ENCODE peak calls at places on chromosomes 3 and 15, in nine cellular contexts. D is stomach, X is GM12878, G is transverse colon, M is HepG2, B is suprapubic skin, H is upper lobe of left lung, Z is sigmoid colon, Y is H1. S is an unnamed sample.

GRCh38 chr15:91694131-91694828 is 159.2 kb upstream of the SLCO3A1 start:
- DNase-seq in D (no peak), X (no peak), G (peak; percentile 34), M (no peak), B (peak; percentile 84), H (no peak), Z (peak; percentile 78), Y (no peak), S (no peak)

GRCh38 chr3:64918989-64919388 is 231.2 kb upstream of the ADAMTS9 start:
- DNase-seq in D (no peak), X (no peak), G (no peak), M (no peak), B (no peak), H (no peak), Z (no peak), Y (no peak), S (no peak)

GRCh38 chr3:148789156-148789555 is 38.5 kb upstream of the CPB1 start:
- DNase-seq in D (no peak), X (no peak), G (no peak), M (no peak), B (no peak), H (no peak), Z (no peak), Y (no peak), S (no peak)

GRCh38 chr3:101819649-101820202 is 29.6 kb upstream of the NFKBIZ start:
- DNase-seq in D (no peak), X (no peak), G (no peak), M (no peak), B (no peak), H (no peak), Z (no peak), Y (no peak), S (no peak)

GRCh38 chr3:31361391-31362273 is 171.1 kb upstream of the STT3B start:
- DNase-seq in D (no peak), X (no peak), G (no peak), M (no peak), B (no peak), H (no peak), Z (no peak), Y (no peak), S (no peak)

GRCh38 chr15:84947947-84948830 is 33.5 kb upstream of the PDE8A start:
- DNase-seq in D (no peak), X (no peak), G (no peak), M (no peak), B (no peak), H (no peak), Z (peak; percentile 76), Y (no peak), S (no peak)

GRCh38 chr3:128231596-128231995 is 78.3 kb downstream of the EEFSEC start:
- DNase-seq in D (no peak), X (no peak), G (no peak), M (no peak), B (no peak), H (no peak), Z (no peak), Y (no peak), S (no peak)

GRCh38 chr3:186417791-186418190 is 55.8 kb upstream of the DGKG start:
- DNase-seq in D (no peak), X (no peak), G (no peak), M (no peak), B (no peak), H (no peak), Z (no peak), Y (peak; percentile 10), S (peak; percentile 62)

GRCh38 chr3:113436794-113437193 is 4.5 kb downstream of the CFAP44 start:
- DNase-seq in D (no peak), X (no peak), G (no peak), M (no peak), B (no peak), H (no peak), Z (no peak), Y (no peak), S (no peak)

GRCh38 chr3:39103324-39103693 is 4.1 kb downstream of the GORASP1 start:
- DNase-seq in D (no peak), X (no peak), G (no peak), M (no peak), B (no peak), H (no peak), Z (no peak), Y (peak; percentile 45), S (no peak)

GRCh38 chr3:184229424-184230080 is at the start of gene VWA5B2:
- DNase-seq in D (peak; percentile 73), X (no peak), G (peak; percentile 65), M (peak; percentile 44), B (no peak), H (peak; percentile 44), Z (no peak), Y (peak; percentile 86), S (no peak)

GRCh38 chr3:184230603-184231528 is 1.5 kb downstream of the VWA5B2 start:
- DNase-seq in D (peak; percentile 43), X (no peak), G (peak; percentile 33), M (no peak), B (no peak), H (no peak), Z (no peak), Y (peak; percentile 57), S (no peak)

GRCh38 chr3:184230081-184230602 is 757 bp downstream of the VWA5B2 start:
- DNase-seq in D (peak; percentile 30), X (no peak), G (no peak), M (peak; percentile 20), B (no peak), H (no peak), Z (no peak), Y (peak; percentile 58), S (no peak)

GRCh38 chr3:184228376-184229137 is 828 bp upstream of the VWA5B2 start:
- DNase-seq in D (no peak), X (no peak), G (no peak), M (no peak), B (no peak), H (no peak), Z (no peak), Y (no peak), S (no peak)

DNA sequence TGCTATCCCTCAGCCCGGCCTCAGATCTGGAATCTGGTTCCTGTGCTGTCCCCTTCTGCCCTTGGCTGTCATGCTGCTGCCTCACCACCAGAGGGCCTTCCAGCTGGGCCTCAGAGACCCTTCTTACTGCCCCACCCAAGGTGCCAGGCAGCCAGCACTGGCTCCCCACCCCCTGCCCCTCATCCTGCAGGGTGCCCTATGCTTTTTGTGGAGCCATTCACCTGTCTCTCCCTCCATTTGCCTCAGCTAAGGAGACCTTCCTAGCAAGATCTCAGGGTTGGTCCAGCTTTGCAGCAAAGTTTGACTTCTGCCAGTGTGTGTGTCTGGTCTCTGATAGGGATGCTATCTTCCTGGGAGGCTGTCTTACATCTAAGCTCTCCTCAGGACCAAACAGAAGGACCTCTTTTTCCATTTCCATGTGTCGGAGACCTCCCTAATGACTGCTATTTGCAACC is 1.9 kb upstream of the VWA5B2 start:
- DNase-seq in D (peak; percentile 36), X (no peak), G (peak; percentile 28), M (peak; percentile 44), B (no peak), H (peak; percentile 45), Z (no peak), Y (peak; percentile 76), S (no peak)
- TF ChIP-seq POLR2AphosphoS5 in D (no peak), X (no peak), G (no peak), M (no peak), B (no peak), H (no peak), Z (no peak), Y (no peak), S (no peak)

GRCh38 chr3:194259982-194260856 is 90.9 kb downstream of the CPN2 start:
- DNase-seq in D (peak; percentile 15), X (no peak), G (no peak), M (no peak), B (peak; percentile 13), H (no peak), Z (no peak), Y (no peak), S (no peak)
- TF ChIP-seq EP300 in D (no peak), X (no peak), G (no peak), M (no peak), B (no peak), H (no peak), Z (no peak), Y (no peak), S (no peak)

GRCh38 chr3:45125550-45126026 is 20.6 kb downstream of the CDCP1 start:
- DNase-seq in D (peak; percentile 87), X (no peak), G (peak; percentile 43), M (no peak), B (no peak), H (peak; percentile 88), Z (no peak), Y (no peak), S (no peak)

GRCh38 chr3:45124956-45125355 is 21.2 kb downstream of the CDCP1 start:
- DNase-seq in D (no peak), X (no peak), G (no peak), M (no peak), B (no peak), H (no peak), Z (no peak), Y (no peak), S (no peak)

GRCh38 chr3:45124379-45124778 is 21.8 kb downstream of the CDCP1 start:
- DNase-seq in D (no peak), X (no peak), G (no peak), M (no peak), B (no peak), H (no peak), Z (no peak), Y (no peak), S (no peak)

GRCh38 chr3:45123030-45123429 is 23.1 kb downstream of the CDCP1 start:
- DNase-seq in D (no peak), X (peak; percentile 62), G (no peak), M (no peak), B (no peak), H (no peak), Z (no peak), Y (no peak), S (no peak)

DNA sequence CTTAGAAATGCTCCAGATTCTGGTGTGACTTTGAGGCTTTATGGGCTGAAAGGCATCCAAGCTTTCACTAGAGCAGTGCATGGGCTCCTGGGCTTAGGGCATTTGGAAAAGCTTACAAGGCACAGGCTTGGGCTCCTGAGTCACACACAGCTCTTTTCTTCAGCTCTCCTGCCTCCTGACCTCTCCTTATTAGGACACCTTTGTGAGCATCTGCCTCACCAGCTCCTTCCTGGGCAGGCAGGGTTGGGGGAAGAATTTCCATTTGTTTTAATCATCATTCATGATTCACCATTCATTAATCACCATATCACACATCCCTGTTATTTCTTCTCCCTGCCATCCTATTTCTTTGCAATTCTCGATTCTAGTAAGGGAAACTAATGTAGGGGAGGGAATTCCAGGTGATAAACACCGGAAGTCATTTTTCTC is 22.3 kb downstream of the CDCP1 start:
- DNase-seq in D (no peak), X (no peak), G (no peak), M (no peak), B (no peak), H (no peak), Z (no peak), Y (no peak), S (no peak)
- TF ChIP-seq POLR2AphosphoS5 in D (no peak), X (no peak), G (no peak), M (no peak), B (no peak), H (no peak), Z (no peak), Y (no peak), S (peak; percentile 70)

DNA sequence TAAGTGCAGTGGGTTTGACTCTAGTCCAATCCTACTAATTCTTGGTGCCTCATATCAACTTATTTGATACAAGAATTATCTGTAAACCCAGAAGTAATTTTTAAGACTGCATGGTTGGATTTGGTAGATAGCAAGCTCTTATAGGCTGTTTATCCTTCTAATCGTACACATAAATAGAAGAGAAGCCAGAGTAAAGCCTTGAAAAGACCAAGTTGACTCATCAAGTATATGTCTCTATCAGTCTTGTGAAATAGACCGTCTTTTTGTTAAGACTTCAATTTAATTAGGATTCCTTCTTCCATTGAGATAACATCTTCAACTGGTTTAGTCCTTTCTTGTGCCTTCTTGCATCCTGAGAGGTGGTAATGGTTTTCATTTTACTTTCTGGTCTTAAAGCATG is 265.5 kb upstream of the CDIN1 start:
- DNase-seq in D (no peak), X (no peak), G (no peak), M (no peak), B (no peak), H (no peak), Z (no peak), Y (no peak), S (no peak)
- TF ChIP-seq EP300 in D (no peak), X (no peak), G (no peak), M (no peak), B (no peak), H (no peak), Z (no peak), Y (no peak), S (no peak)